ENCODE peak calls at places on chromosomes 7 and 10, in nine cellular contexts. One of them, this sample, is unnamed.

GRCh38 chr7:157439149-157439548 is 102.3 kb downstream of the DNAJB6 start:
- DNase-seq in effector memory CD8-positive, alpha-beta T cell: no peak
- DNase-seq in RCC 7860: no peak
- DNase-seq in astrocyte of the cerebellum: no peak
- DNase-seq in T-helper 2 cell: no peak
- DNase-seq in brain microvascular endothelial cell: no peak
- DNase-seq in coronary artery: no peak
- DNase-seq in activated naive CD4-positive, alpha-beta T cell: no peak
- DNase-seq in stomach: no peak
- DNase-seq in this sample: no peak

GRCh38 chr7:158374586-158374985 is 213.0 kb downstream of the PTPRN2 start:
- DNase-seq in activated naive CD4-positive, alpha-beta T cell: no peak
- DNase-seq in brain microvascular endothelial cell: peak
- DNase-seq in astrocyte of the cerebellum: no peak
- DNase-seq in effector memory CD8-positive, alpha-beta T cell: no peak
- DNase-seq in T-helper 2 cell: no peak
- DNase-seq in coronary artery: no peak
- DNase-seq in RCC 7860: no peak
- DNase-seq in stomach: no peak
- DNase-seq in this sample: no peak

GRCh38 chr7:116776610-116777289 is 85.6 kb upstream of the CAPZA2 start:
- DNase-seq in astrocyte of the cerebellum: peak
- DNase-seq in activated naive CD4-positive, alpha-beta T cell: no peak
- DNase-seq in effector memory CD8-positive, alpha-beta T cell: no peak
- DNase-seq in T-helper 2 cell: no peak
- DNase-seq in coronary artery: no peak
- DNase-seq in stomach: no peak
- DNase-seq in brain microvascular endothelial cell: peak
- DNase-seq in RCC 7860: peak
- DNase-seq in this sample: no peak

GRCh38 chr10:118955531-118956252 is 73.8 kb upstream of the NANOS1 start:
- DNase-seq in T-helper 2 cell: no peak
- DNase-seq in astrocyte of the cerebellum: no peak
- DNase-seq in brain microvascular endothelial cell: no peak
- DNase-seq in stomach: peak
- DNase-seq in effector memory CD8-positive, alpha-beta T cell: no peak
- DNase-seq in RCC 7860: no peak
- DNase-seq in activated naive CD4-positive, alpha-beta T cell: no peak
- DNase-seq in coronary artery: no peak
- DNase-seq in this sample: no peak

GRCh38 chr7:75971309-75971960 is 23.0 kb downstream of the TMEM120A start:
- DNase-seq in RCC 7860: no peak
- DNase-seq in coronary artery: no peak
- DNase-seq in astrocyte of the cerebellum: no peak
- DNase-seq in stomach: no peak
- DNase-seq in T-helper 2 cell: no peak
- DNase-seq in activated naive CD4-positive, alpha-beta T cell: no peak
- DNase-seq in effector memory CD8-positive, alpha-beta T cell: no peak
- DNase-seq in brain microvascular endothelial cell: no peak
- DNase-seq in this sample: no peak

GRCh38 chr10:35546824-35547225 is 58.3 kb upstream of the GJD4 start:
- DNase-seq in activated naive CD4-positive, alpha-beta T cell: no peak
- DNase-seq in RCC 7860: peak
- DNase-seq in brain microvascular endothelial cell: peak
- DNase-seq in astrocyte of the cerebellum: peak
- DNase-seq in coronary artery: no peak
- DNase-seq in effector memory CD8-positive, alpha-beta T cell: no peak
- DNase-seq in stomach: no peak
- DNase-seq in T-helper 2 cell: no peak
- DNase-seq in this sample: no peak

GRCh38 chr7:18354686-18355085 is 140.9 kb upstream of the HDAC9 start:
- DNase-seq in T-helper 2 cell: no peak
- DNase-seq in astrocyte of the cerebellum: no peak
- DNase-seq in stomach: no peak
- DNase-seq in activated naive CD4-positive, alpha-beta T cell: no peak
- DNase-seq in coronary artery: no peak
- DNase-seq in effector memory CD8-positive, alpha-beta T cell: no peak
- DNase-seq in RCC 7860: no peak
- DNase-seq in brain microvascular endothelial cell: peak
- DNase-seq in this sample: no peak

GRCh38 chr7:116340201-116340847 is 130.0 kb downstream of the TES start:
- DNase-seq in activated naive CD4-positive, alpha-beta T cell: no peak
- DNase-seq in RCC 7860: peak
- DNase-seq in effector memory CD8-positive, alpha-beta T cell: no peak
- DNase-seq in T-helper 2 cell: no peak
- DNase-seq in astrocyte of the cerebellum: no peak
- DNase-seq in stomach: no peak
- DNase-seq in coronary artery: no peak
- DNase-seq in brain microvascular endothelial cell: no peak
- DNase-seq in this sample: no peak

GRCh38 chr10:7519351-7519750 is 108.5 kb upstream of the SFMBT2 start:
- DNase-seq in brain microvascular endothelial cell: no peak
- DNase-seq in activated naive CD4-positive, alpha-beta T cell: no peak
- DNase-seq in coronary artery: no peak
- DNase-seq in stomach: no peak
- DNase-seq in T-helper 2 cell: no peak
- DNase-seq in astrocyte of the cerebellum: peak
- DNase-seq in RCC 7860: peak
- DNase-seq in effector memory CD8-positive, alpha-beta T cell: no peak
- DNase-seq in this sample: no peak

GRCh38 chr10:22183771-22184466 is 33.9 kb downstream of the EBLN1 start:
- DNase-seq in effector memory CD8-positive, alpha-beta T cell: no peak
- DNase-seq in astrocyte of the cerebellum: no peak
- DNase-seq in T-helper 2 cell: no peak
- DNase-seq in stomach: no peak
- DNase-seq in brain microvascular endothelial cell: peak
- DNase-seq in coronary artery: no peak
- DNase-seq in RCC 7860: no peak
- DNase-seq in activated naive CD4-positive, alpha-beta T cell: no peak
- DNase-seq in this sample: no peak

GRCh38 chr10:103504181-103504783 is 10.8 kb downstream of the NEURL1 start:
- DNase-seq in RCC 7860: peak
- DNase-seq in brain microvascular endothelial cell: peak
- DNase-seq in effector memory CD8-positive, alpha-beta T cell: peak
- DNase-seq in astrocyte of the cerebellum: peak
- DNase-seq in coronary artery: no peak
- DNase-seq in stomach: peak
- DNase-seq in T-helper 2 cell: no peak
- DNase-seq in activated naive CD4-positive, alpha-beta T cell: no peak
- DNase-seq in this sample: no peak

GRCh38 chr10:6385683-6386082 is 183.0 kb downstream of the PFKFB3 start:
- DNase-seq in RCC 7860: peak
- DNase-seq in T-helper 2 cell: no peak
- DNase-seq in activated naive CD4-positive, alpha-beta T cell: no peak
- DNase-seq in stomach: no peak
- DNase-seq in effector memory CD8-positive, alpha-beta T cell: no peak
- DNase-seq in brain microvascular endothelial cell: no peak
- DNase-seq in astrocyte of the cerebellum: no peak
- DNase-seq in coronary artery: no peak
- DNase-seq in this sample: no peak

GRCh38 chr10:113746188-113746950 is 5.1 kb upstream of the PLEKHS1 start:
- DNase-seq in brain microvascular endothelial cell: peak
- DNase-seq in RCC 7860: peak
- DNase-seq in effector memory CD8-positive, alpha-beta T cell: no peak
- DNase-seq in stomach: no peak
- DNase-seq in activated naive CD4-positive, alpha-beta T cell: no peak
- DNase-seq in T-helper 2 cell: no peak
- DNase-seq in astrocyte of the cerebellum: no peak
- DNase-seq in coronary artery: no peak
- DNase-seq in this sample: no peak

GRCh38 chr10:101569838-101570763 is 18.0 kb downstream of the POLL start:
- DNase-seq in brain microvascular endothelial cell: peak
- DNase-seq in activated naive CD4-positive, alpha-beta T cell: peak
- DNase-seq in T-helper 2 cell: peak
- DNase-seq in astrocyte of the cerebellum: no peak
- DNase-seq in RCC 7860: peak
- DNase-seq in effector memory CD8-positive, alpha-beta T cell: peak
- DNase-seq in stomach: peak
- DNase-seq in coronary artery: peak
- DNase-seq in this sample: peak

GRCh38 chr7:6533893-6534804 is 17.1 kb downstream of the GRID2IP start:
- DNase-seq in brain microvascular endothelial cell: no peak
- DNase-seq in stomach: no peak
- DNase-seq in astrocyte of the cerebellum: no peak
- DNase-seq in activated naive CD4-positive, alpha-beta T cell: no peak
- DNase-seq in coronary artery: no peak
- DNase-seq in effector memory CD8-positive, alpha-beta T cell: no peak
- DNase-seq in RCC 7860: no peak
- DNase-seq in T-helper 2 cell: no peak
- DNase-seq in this sample: no peak

GRCh38 chr7:92177362-92177761 is 1.6 kb downstream of the LRRD1 start:
- DNase-seq in astrocyte of the cerebellum: no peak
- DNase-seq in stomach: no peak
- DNase-seq in effector memory CD8-positive, alpha-beta T cell: no peak
- DNase-seq in coronary artery: no peak
- DNase-seq in RCC 7860: no peak
- DNase-seq in activated naive CD4-positive, alpha-beta T cell: no peak
- DNase-seq in T-helper 2 cell: no peak
- DNase-seq in brain microvascular endothelial cell: peak
- DNase-seq in this sample: no peak

GRCh38 chr10:34814228-34815173 is 595 bp downstream of the PARD3 start:
- DNase-seq in effector memory CD8-positive, alpha-beta T cell: no peak
- DNase-seq in stomach: peak
- DNase-seq in T-helper 2 cell: no peak
- DNase-seq in RCC 7860: no peak
- DNase-seq in astrocyte of the cerebellum: no peak
- DNase-seq in brain microvascular endothelial cell: no peak
- DNase-seq in coronary artery: no peak
- DNase-seq in activated naive CD4-positive, alpha-beta T cell: no peak
- DNase-seq in this sample: no peak

GRCh38 chr7:106110885-106111670 is 1.0 kb downstream of the SYPL1 start:
- DNase-seq in RCC 7860: peak
- DNase-seq in activated naive CD4-positive, alpha-beta T cell: no peak
- DNase-seq in astrocyte of the cerebellum: no peak
- DNase-seq in coronary artery: no peak
- DNase-seq in stomach: no peak
- DNase-seq in brain microvascular endothelial cell: peak
- DNase-seq in T-helper 2 cell: no peak
- DNase-seq in effector memory CD8-positive, alpha-beta T cell: no peak
- DNase-seq in this sample: no peak

GRCh38 chr7:925601-926000 is 28.9 kb downstream of the ADAP1 start:
- DNase-seq in T-helper 2 cell: no peak
- DNase-seq in RCC 7860: no peak
- DNase-seq in stomach: peak
- DNase-seq in activated naive CD4-positive, alpha-beta T cell: no peak
- DNase-seq in effector memory CD8-positive, alpha-beta T cell: peak
- DNase-seq in astrocyte of the cerebellum: no peak
- DNase-seq in brain microvascular endothelial cell: no peak
- DNase-seq in coronary artery: no peak
- DNase-seq in this sample: peak

GRCh38 chr7:96026606-96027005 is 254.3 kb downstream of the DYNC1I1 start:
- DNase-seq in effector memory CD8-positive, alpha-beta T cell: no peak
- DNase-seq in T-helper 2 cell: no peak
- DNase-seq in activated naive CD4-positive, alpha-beta T cell: no peak
- DNase-seq in RCC 7860: peak
- DNase-seq in astrocyte of the cerebellum: no peak
- DNase-seq in coronary artery: no peak
- DNase-seq in stomach: no peak
- DNase-seq in brain microvascular endothelial cell: no peak
- DNase-seq in this sample: no peak

GRCh38 chr10:66307826-66308225 is 618.0 kb upstream of the LRRTM3 start:
- DNase-seq in activated naive CD4-positive, alpha-beta T cell: no peak
- DNase-seq in effector memory CD8-positive, alpha-beta T cell: no peak
- DNase-seq in T-helper 2 cell: no peak
- DNase-seq in astrocyte of the cerebellum: no peak
- DNase-seq in stomach: no peak
- DNase-seq in RCC 7860: no peak
- DNase-seq in brain microvascular endothelial cell: no peak
- DNase-seq in coronary artery: no peak
- DNase-seq in this sample: no peak

GRCh38 chr7:46864711-46865110 is 717.2 kb downstream of the TNS3 start:
- DNase-seq in T-helper 2 cell: no peak
- DNase-seq in astrocyte of the cerebellum: no peak
- DNase-seq in stomach: no peak
- DNase-seq in effector memory CD8-positive, alpha-beta T cell: no peak
- DNase-seq in activated naive CD4-positive, alpha-beta T cell: no peak
- DNase-seq in coronary artery: no peak
- DNase-seq in brain microvascular endothelial cell: no peak
- DNase-seq in RCC 7860: no peak
- DNase-seq in this sample: no peak

GRCh38 chr7:158424531-158424930 is 163.1 kb downstream of the PTPRN2 start:
- DNase-seq in T-helper 2 cell: no peak
- DNase-seq in stomach: no peak
- DNase-seq in astrocyte of the cerebellum: no peak
- DNase-seq in RCC 7860: no peak
- DNase-seq in activated naive CD4-positive, alpha-beta T cell: no peak
- DNase-seq in coronary artery: no peak
- DNase-seq in brain microvascular endothelial cell: no peak
- DNase-seq in effector memory CD8-positive, alpha-beta T cell: no peak
- DNase-seq in this sample: no peak

GRCh38 chr10:71548494-71548846 is 151.8 kb downstream of the CDH23 start:
- DNase-seq in activated naive CD4-positive, alpha-beta T cell: no peak
- DNase-seq in brain microvascular endothelial cell: peak
- DNase-seq in astrocyte of the cerebellum: no peak
- DNase-seq in stomach: no peak
- DNase-seq in T-helper 2 cell: no peak
- DNase-seq in coronary artery: no peak
- DNase-seq in RCC 7860: no peak
- DNase-seq in effector memory CD8-positive, alpha-beta T cell: no peak
- DNase-seq in this sample: no peak